ENCODE peak calls at places on chromosomes 16 and 17, in eight cellular contexts. M is T follicular helper cell, X is myocyte, A is NCI-H1436 treated with DMSO at 0.1 percent for 48 hours, F is right atrium auricular region, H is A549, B is lower leg skin, G is HFF-Myc. Z is an unnamed sample.

GRCh38 chr16:977096-977701 is 4.4 kb upstream of the SOX8 start:
- DNase-seq in M (no peak), X (no peak), A (no peak), F (no peak), H (no peak), B (no peak), G (no peak), Z (no peak)

GRCh38 chr16:66228791-66229190 is 137.7 kb upstream of the CDH5 start:
- DNase-seq in M (no peak), X (peak), A (no peak), F (no peak), H (no peak), B (no peak), G (no peak), Z (no peak)

GRCh38 chr16:15949210-15950166 is at the start of gene ABCC1:
- DNase-seq in M (peak), X (peak), A (no peak), F (no peak), H (peak), B (no peak), G (no peak), Z (no peak)

GRCh38 chr17:62626719-62627218 is 701 bp upstream of the MRC2 start:
- DNase-seq in M (no peak), X (peak), A (no peak), F (peak), H (peak), B (peak), G (peak), Z (no peak)

GRCh38 chr17:64661981-64662773 is at the start of gene SMURF2:
- DNase-seq in M (peak), X (peak), A (peak), F (peak), H (peak), B (peak), G (no peak), Z (peak)

GRCh38 chr17:15239471-15239870 is 25.7 kb downstream of the PMP22 start:
- DNase-seq in M (no peak), X (no peak), A (no peak), F (no peak), H (no peak), B (no peak), G (no peak), Z (no peak)

GRCh38 chr16:46627746-46628145 is 6.6 kb upstream of the SHCBP1 start:
- DNase-seq in M (no peak), X (no peak), A (no peak), F (no peak), H (no peak), B (no peak), G (no peak), Z (no peak)

GRCh38 chr17:75679706-75680201 is 12.6 kb downstream of the SAP30BP start:
- DNase-seq in M (no peak), X (no peak), A (no peak), F (no peak), H (peak), B (no peak), G (no peak), Z (no peak)

GRCh38 chr16:77599793-77600415 is 122.4 kb upstream of the NUDT7 start:
- DNase-seq in M (no peak), X (peak), A (no peak), F (no peak), H (peak), B (no peak), G (no peak), Z (no peak)

GRCh38 chr17:15168379-15168778 is 96.7 kb downstream of the PMP22 start:
- DNase-seq in M (no peak), X (no peak), A (no peak), F (no peak), H (no peak), B (no peak), G (no peak), Z (no peak)

GRCh38 chr17:82551779-82552457 is 32.4 kb downstream of the FOXK2 start:
- DNase-seq in M (peak), X (peak), A (peak), F (peak), H (peak), B (peak), G (no peak), Z (no peak)

GRCh38 chr16:3738541-3738940 is 21.2 kb upstream of the TRAP1 start:
- DNase-seq in M (no peak), X (no peak), A (no peak), F (no peak), H (no peak), B (no peak), G (no peak), Z (no peak)

GRCh38 chr17:43563262-43564079 is 17.3 kb upstream of the ETV4 start:
- DNase-seq in M (no peak), X (no peak), A (no peak), F (no peak), H (no peak), B (no peak), G (no peak), Z (no peak)

GRCh38 chr17:21351366-21352065 is 24.6 kb upstream of the KCNJ12 start:
- DNase-seq in M (no peak), X (peak), A (no peak), F (no peak), H (no peak), B (no peak), G (no peak), Z (no peak)

GRCh38 chr17:43360376-43360738 is 38.4 kb upstream of the ARL4D start:
- DNase-seq in M (peak), X (peak), A (peak), F (peak), H (peak), B (peak), G (no peak), Z (no peak)

GRCh38 chr17:72648702-72649101 is 443.8 kb downstream of the SLC39A11 start:
- DNase-seq in M (no peak), X (no peak), A (no peak), F (no peak), H (no peak), B (no peak), G (no peak), Z (no peak)

GRCh38 chr16:64933890-64934289 is 188.0 kb downstream of the CDH11 start:
- DNase-seq in M (no peak), X (peak), A (no peak), F (no peak), H (no peak), B (no peak), G (no peak), Z (no peak)

GRCh38 chr16:79995315-79995714 is 394.8 kb upstream of the MAF start:
- DNase-seq in M (no peak), X (no peak), A (no peak), F (no peak), H (no peak), B (no peak), G (no peak), Z (no peak)

GRCh38 chr17:41801374-41802062 is 10.2 kb downstream of the P3H4 start:
- DNase-seq in M (peak), X (peak), A (peak), F (peak), H (peak), B (peak), G (no peak), Z (peak)

GRCh38 chr17:63075969-63076368 is 109.9 kb downstream of the TANC2 start:
- DNase-seq in M (no peak), X (peak), A (no peak), F (no peak), H (no peak), B (no peak), G (no peak), Z (no peak)

GRCh38 chr17:62805234-62805633 is 2.9 kb downstream of the MARCHF10 start:
- DNase-seq in M (no peak), X (no peak), A (no peak), F (no peak), H (peak), B (no peak), G (no peak), Z (no peak)

GRCh38 chr16:75250809-75251279 is 580 bp downstream of the BCAR1 start:
- DNase-seq in M (no peak), X (peak), A (no peak), F (no peak), H (no peak), B (no peak), G (no peak), Z (no peak)

GRCh38 chr16:58709338-58709737 is 24.8 kb upstream of the SLC38A7 start:
- DNase-seq in M (no peak), X (peak), A (no peak), F (no peak), H (no peak), B (no peak), G (no peak), Z (no peak)

GRCh38 chr16:12546918-12547607 is 256.6 kb downstream of the CPPED1 start:
- DNase-seq in M (no peak), X (no peak), A (no peak), F (no peak), H (no peak), B (no peak), G (no peak), Z (no peak)

GRCh38 chr17:8075574-8076342 is 11.8 kb downstream of the ALOX12B start:
- DNase-seq in M (no peak), X (no peak), A (no peak), F (no peak), H (no peak), B (no peak), G (no peak), Z (no peak)

GRCh38 chr16:83806036-83806435 is 1.7 kb upstream of the HSBP1 start:
- DNase-seq in M (no peak), X (no peak), A (no peak), F (no peak), H (no peak), B (no peak), G (no peak), Z (no peak)

GRCh38 chr16:80615751-80616150 is 75.0 kb downstream of the DYNLRB2 start:
- DNase-seq in M (no peak), X (no peak), A (no peak), F (no peak), H (no peak), B (no peak), G (no peak), Z (no peak)